ENCODE peak calls at places on chromosomes 13 and 19, in five cellular contexts. M is body of pancreas, P is heart left ventricle, N is endothelial cell, C is Peyer's patch. Q is an unnamed sample.

GRCh38 chr19:56917998-56918397 is 77.5 kb upstream of the PEG3 start:
- DNase-seq in N (no peak), C (no peak), M (no peak), P (no peak), Q (no peak)

GRCh38 chr13:21232599-21232998 is 56.1 kb downstream of the MRPL57 start:
- DNase-seq in M (no peak), P (no peak), N (no peak), C (no peak), Q (no peak)

GRCh38 chr19:6070179-6071102 is 39.9 kb downstream of the RFX2 start:
- DNase-seq in C (no peak), M (no peak), P (no peak), N (no peak), Q (peak; percentile 37)

GRCh38 chr19:49468746-49469447 is 5.1 kb upstream of the FLT3LG start:
- DNase-seq in C (peak; percentile 90), N (no peak), P (peak; percentile 86), M (peak; percentile 42), Q (no peak)

GRCh38 chr19:11191273-11191755 is 6.0 kb downstream of the KANK2 start:
- DNase-seq in M (peak; percentile 25), N (no peak), C (no peak), P (peak; percentile 81), Q (peak; percentile 86)

GRCh38 chr19:44190020-44190419 is 22.3 kb upstream of the ZNF227 start:
- DNase-seq in P (no peak), N (no peak), C (no peak), M (no peak), Q (no peak)

GRCh38 chr13:22618002-22618401 is 562.8 kb upstream of the SGCG start:
- DNase-seq in C (no peak), N (no peak), P (no peak), M (no peak), Q (no peak)

GRCh38 chr13:39637890-39638289 is 17.6 kb upstream of the COG6 start:
- DNase-seq in N (no peak), M (no peak), P (no peak), C (no peak), Q (no peak)

GRCh38 chr13:114108141-114108761 is 24.2 kb downstream of the RASA3 start:
- DNase-seq in P (no peak), N (no peak), C (no peak), M (no peak), Q (peak; percentile 81)

GRCh38 chr19:41702208-41702651 is 6.2 kb upstream of the CEACAM5 start:
- DNase-seq in C (no peak), M (no peak), P (no peak), N (no peak), Q (no peak)

GRCh38 chr19:16319466-16319865 is 5.2 kb upstream of the KLF2 start:
- DNase-seq in P (no peak), M (no peak), N (no peak), C (peak; percentile 39), Q (no peak)

GRCh38 chr19:46744005-46744691 is 1.7 kb upstream of the FKRP start:
- DNase-seq in M (no peak), P (no peak), N (no peak), C (no peak), Q (no peak)

GRCh38 chr19:46967578-46968018 is 52.0 kb upstream of the NPAS1 start:
- DNase-seq in P (peak; percentile 74), M (no peak), N (no peak), C (peak; percentile 34), Q (no peak)

GRCh38 chr19:47765522-47766358 is 12.8 kb upstream of the SELENOW start:
- DNase-seq in C (no peak), M (peak; percentile 76), N (peak; percentile 81), P (peak; percentile 67), Q (no peak)

GRCh38 chr13:36067619-36068456 is 63.3 kb downstream of the DCLK1 start:
- DNase-seq in C (no peak), N (no peak), M (no peak), P (no peak), Q (no peak)

GRCh38 chr19:55541091-55541490 is 4.2 kb upstream of the SBK2 start:
- DNase-seq in M (no peak), N (no peak), C (no peak), P (no peak), Q (no peak)

GRCh38 chr13:93769126-93769525 is 542.5 kb downstream of the GPC6 start:
- DNase-seq in N (no peak), C (no peak), P (no peak), M (no peak), Q (no peak)

GRCh38 chr13:78638216-78638615 is 20.7 kb downstream of the OBI1 start:
- DNase-seq in C (no peak), M (no peak), N (no peak), P (no peak), Q (no peak)

GRCh38 chr19:32692727-32693061 is 1.1 kb downstream of the NUDT19 start:
- DNase-seq in N (no peak), C (no peak), P (no peak), M (no peak), Q (no peak)

GRCh38 chr13:100357764-100358163 is 230.8 kb downstream of the GGACT start:
- DNase-seq in M (no peak), N (no peak), P (no peak), C (no peak), Q (no peak)

GRCh38 chr19:13817615-13818371 is 22.6 kb downstream of the ZSWIM4 start:
- DNase-seq in N (peak; percentile 43), C (no peak), M (peak; percentile 89), P (peak; percentile 39), Q (peak; percentile 91)

GRCh38 chr19:40807147-40808020 is 8.4 kb downstream of the EGLN2 start:
- DNase-seq in C (no peak), P (no peak), N (peak; percentile 47), M (no peak), Q (no peak)

GRCh38 chr19:53596056-53596455 is 35.7 kb upstream of the DPRX start:
- DNase-seq in N (no peak), P (no peak), C (no peak), M (no peak), Q (no peak)

GRCh38 chr13:44972956-44973581 is 16.2 kb downstream of the NUFIP1 start:
- DNase-seq in P (no peak), M (no peak), C (no peak), N (no peak), Q (no peak)

GRCh38 chr13:111005808-111006494 is 91.1 kb upstream of the ANKRD10 start:
- DNase-seq in P (peak; percentile 78), N (no peak), C (no peak), M (peak; percentile 87), Q (no peak)
- TF ChIP-seq CTCF in P (no peak), N (no peak), C (no peak), M (no peak), Q (no peak)

GRCh38 chr13:109749365-109749764 is 37.0 kb downstream of the IRS2 start:
- DNase-seq in N (no peak), C (no peak), M (no peak), P (no peak), Q (no peak)

GRCh38 chr13:109745702-109746101 is 40.7 kb downstream of the IRS2 start:
- DNase-seq in C (no peak), P (no peak), N (no peak), M (no peak), Q (no peak)

GRCh38 chr13:109748677-109749076 is 37.7 kb downstream of the IRS2 start:
- DNase-seq in C (no peak), N (no peak), P (no peak), M (no peak), Q (no peak)

GRCh38 chr13:109746364-109746763 is 40.0 kb downstream of the IRS2 start:
- DNase-seq in P (no peak), N (no peak), C (no peak), M (no peak), Q (no peak)

DNA sequence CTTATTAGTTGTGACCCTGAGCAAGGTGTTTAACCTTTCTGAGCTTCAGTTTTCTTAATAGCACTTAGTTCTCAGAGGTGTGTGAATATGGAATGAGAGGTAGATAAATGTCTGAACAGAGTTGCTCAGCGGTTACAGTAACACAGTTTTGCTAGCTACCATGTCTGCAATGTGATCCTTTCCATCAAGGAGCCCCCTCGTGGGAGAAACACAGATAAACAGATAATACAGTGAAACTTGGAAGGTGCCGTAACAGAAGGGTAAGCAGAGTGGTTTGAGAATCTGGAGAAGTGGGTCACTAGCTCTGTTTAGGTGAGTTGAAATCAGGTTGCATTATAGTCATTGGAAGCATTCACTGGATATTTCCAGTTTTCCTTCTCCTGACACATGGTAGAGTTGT is 38.9 kb downstream of the IRS2 start:
- DNase-seq in M (no peak), N (no peak), P (no peak), C (no peak), Q (no peak)
- TF ChIP-seq CTCF in M (no peak), N (no peak), P (no peak), C (no peak), Q (peak; percentile 63)

DNA sequence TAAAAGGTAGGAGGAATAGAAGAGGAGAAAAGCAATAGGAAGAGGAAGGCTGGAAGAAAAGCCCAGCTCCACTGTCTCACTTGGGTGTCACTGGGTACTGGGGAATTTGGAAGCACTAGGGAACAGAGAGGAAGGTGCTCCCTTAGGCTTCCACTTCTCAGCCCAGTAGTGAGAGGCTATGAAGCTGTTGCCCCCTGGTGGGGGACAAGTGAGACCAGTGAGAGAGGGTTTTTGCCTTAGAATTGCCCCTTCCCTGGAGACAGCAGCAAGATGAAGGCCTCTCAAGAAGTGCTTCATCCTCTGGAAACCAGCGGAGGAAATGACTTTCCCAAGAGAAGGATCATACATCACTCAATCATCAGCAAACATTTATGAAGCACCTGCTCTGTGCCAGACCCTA is 4.7 kb upstream of the ZNF606 start:
- DNase-seq in P (no peak), C (no peak), M (no peak), N (no peak), Q (no peak)
- TF ChIP-seq CTCF in P (no peak), C (no peak), M (no peak), N (no peak), Q (no peak)

GRCh38 chr13:23667750-23668149 is 97.5 kb downstream of the TNFRSF19 start:
- DNase-seq in N (no peak), M (no peak), P (no peak), C (no peak), Q (no peak)
- TF ChIP-seq CTCF in N (no peak), M (no peak), P (no peak), C (no peak), Q (no peak)

DNA sequence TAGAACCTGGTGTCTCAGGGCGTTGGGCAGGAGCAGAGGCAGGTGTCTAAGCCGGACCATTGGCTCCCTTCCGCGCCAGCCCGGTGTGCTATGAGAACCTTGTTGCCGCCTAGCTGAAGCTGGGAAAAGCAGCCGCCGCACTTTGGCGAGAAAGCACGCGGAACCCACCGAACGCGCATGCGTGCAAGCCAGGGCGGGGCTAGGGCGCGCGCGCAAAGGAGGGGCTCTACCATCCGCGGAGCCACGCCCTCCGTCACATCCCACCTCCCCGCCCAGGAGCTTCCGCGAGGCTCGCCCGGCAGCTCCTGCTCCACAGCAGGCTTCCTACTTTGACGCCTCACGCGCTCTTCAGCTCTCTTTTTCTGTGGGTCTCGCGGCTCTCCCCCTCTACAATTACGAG is 51.3 kb downstream of the WDR87 start:
- DNase-seq in M (peak; percentile 36), P (peak; percentile 7), C (peak; percentile 29), N (no peak), Q (no peak)
- TF ChIP-seq CTCF in M (no peak), P (no peak), C (no peak), N (no peak), Q (no peak)

GRCh38 chr19:1035998-1036621 is 3.8 kb upstream of the ABCA7 start:
- DNase-seq in P (no peak), C (no peak), M (no peak), N (no peak), Q (no peak)
- TF ChIP-seq CTCF in P (no peak), C (no peak), M (no peak), N (no peak), Q (peak; percentile 29)